ENCODE peak calls at places on chromosomes 13 and 19, in eight cellular contexts. E, Z, Y, W, C, H, D and J are unnamed samples.

GRCh38 chr19:30388819-30389218 is 16.6 kb downstream of the ZNF536 start:
- DNase-seq in E (no peak), Z (no peak), Y (no peak), W (no peak), C (no peak), H (no peak), D (no peak), J (no peak)

GRCh38 chr19:42132030-42132628 is at the start of gene POU2F2:
- DNase-seq in E (peak; percentile 23), Z (peak; percentile 92), Y (peak; percentile 60), W (peak; percentile 93), C (no peak), H (no peak), D (peak; percentile 81), J (peak; percentile 85)

GRCh38 chr19:18339703-18340102 is 695 bp upstream of the PGPEP1 start:
- DNase-seq in E (no peak), Z (peak; percentile 53), Y (peak; percentile 74), W (no peak), C (no peak), H (no peak), D (no peak), J (no peak)

GRCh38 chr13:95541911-95542484 is 10.5 kb upstream of the CLDN10 start:
- DNase-seq in E (no peak), Z (no peak), Y (no peak), W (no peak), C (no peak), H (no peak), D (no peak), J (no peak)

GRCh38 chr19:13797870-13798269 is 2.6 kb downstream of the ZSWIM4 start:
- DNase-seq in E (no peak), Z (no peak), Y (no peak), W (no peak), C (no peak), H (peak; percentile 93), D (no peak), J (peak; percentile 82)

GRCh38 chr13:28286263-28286662 is 147.9 kb downstream of the PAN3 start:
- DNase-seq in E (no peak), Z (peak; percentile 22), Y (no peak), W (no peak), C (no peak), H (no peak), D (no peak), J (no peak)

GRCh38 chr19:55392820-55393219 is 7.1 kb downstream of the RPL28 start:
- DNase-seq in E (no peak), Z (no peak), Y (peak; percentile 62), W (no peak), C (no peak), H (no peak), D (no peak), J (no peak)

GRCh38 chr13:50901701-50902100 is 7.9 kb upstream of the RNASEH2B start:
- DNase-seq in E (no peak), Z (no peak), Y (no peak), W (no peak), C (no peak), H (no peak), D (no peak), J (no peak)

GRCh38 chr19:39949026-39949747 is 14.8 kb upstream of the FCGBP start:
- DNase-seq in E (no peak), Z (no peak), Y (no peak), W (no peak), C (no peak), H (no peak), D (no peak), J (no peak)

GRCh38 chr13:77062097-77062496 is 35.1 kb upstream of the FBXL3 start:
- DNase-seq in E (no peak), Z (no peak), Y (no peak), W (no peak), C (no peak), H (no peak), D (no peak), J (no peak)

GRCh38 chr13:50909605-50910482 is at the start of gene RNASEH2B:
- DNase-seq in E (peak; percentile 63), Z (peak; percentile 93), Y (peak; percentile 85), W (peak; percentile 67), C (peak; percentile 78), H (peak; percentile 79), D (peak; percentile 73), J (peak; percentile 90)

GRCh38 chr19:17616961-17617806 is 61.7 kb downstream of the COLGALT1 start:
- DNase-seq in E (no peak), Z (peak; percentile 22), Y (peak; percentile 94), W (no peak), C (peak; percentile 42), H (peak; percentile 25), D (no peak), J (no peak)

GRCh38 chr19:31335716-31336115 is 13.5 kb downstream of the TSHZ3 start:
- DNase-seq in E (no peak), Z (no peak), Y (no peak), W (no peak), C (no peak), H (no peak), D (no peak), J (no peak)

GRCh38 chr13:109361562-109361961 is 424.8 kb downstream of the IRS2 start:
- DNase-seq in E (no peak), Z (no peak), Y (no peak), W (no peak), C (no peak), H (no peak), D (no peak), J (no peak)

GRCh38 chr13:51697855-51698254 is 106.1 kb downstream of the DHRS12 start:
- DNase-seq in E (no peak), Z (no peak), Y (no peak), W (no peak), C (no peak), H (no peak), D (no peak), J (no peak)

GRCh38 chr13:45882626-45883025 is 31.1 kb upstream of the SIAH3 start:
- DNase-seq in E (no peak), Z (no peak), Y (peak; percentile 61), W (no peak), C (no peak), H (no peak), D (no peak), J (no peak)
- H3K27ac ChIP-seq in E (no peak overlapping the region), Z (no peak overlapping the region), Y (no peak overlapping the region), W (no peak overlapping the region), C (no peak overlapping the region), H (no peak overlapping the region), D (no peak overlapping the region), J (no peak overlapping the region)

DNA sequence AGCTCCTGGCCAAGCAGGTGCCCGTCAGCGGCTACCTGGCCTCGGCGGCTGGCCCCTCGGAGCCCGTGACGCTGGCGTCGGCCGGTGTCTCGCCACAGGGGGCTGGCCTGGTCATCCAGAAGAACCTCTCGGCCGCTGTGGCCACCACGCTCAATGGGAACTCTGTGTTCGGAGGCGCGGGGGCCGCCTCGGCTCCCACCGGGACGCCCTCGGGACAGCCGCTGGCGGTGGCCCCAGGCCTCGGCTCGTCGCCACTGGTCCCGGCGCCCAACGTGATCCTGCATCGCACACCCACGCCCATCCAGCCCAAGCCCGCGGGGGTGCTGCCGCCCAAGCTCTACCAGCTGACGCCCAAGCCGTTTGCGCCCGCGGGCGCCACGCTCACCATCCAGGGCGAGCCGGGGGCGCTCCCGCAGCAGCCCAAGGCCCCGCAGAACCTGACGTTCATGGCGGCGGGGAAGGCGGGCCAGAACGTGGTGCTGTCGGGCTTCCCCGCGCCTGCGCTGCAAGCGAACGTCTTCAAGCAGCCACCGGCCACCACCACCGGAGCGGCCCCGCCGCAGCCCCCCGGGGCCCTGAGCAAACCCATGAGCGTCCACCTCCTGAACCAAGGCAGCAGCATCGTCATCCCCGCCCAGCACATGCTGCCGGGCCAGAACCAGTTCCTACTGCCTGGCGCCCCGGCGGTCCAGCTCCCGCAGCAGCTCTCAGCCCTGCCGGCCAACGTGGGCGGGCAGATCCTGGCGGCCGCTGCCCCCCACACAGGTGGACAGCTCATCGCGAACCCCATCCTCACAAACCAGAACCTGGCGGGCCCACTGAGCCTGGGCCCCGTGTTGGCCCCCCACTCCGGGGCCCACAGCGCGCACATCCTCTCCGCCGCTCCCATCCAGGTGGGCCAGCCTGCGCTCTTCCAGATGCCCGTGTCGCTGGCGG is 33.0 kb upstream of the EHD2 start:
- DNase-seq in E (no peak), Z (no peak), Y (no peak), W (no peak), C (no peak), H (no peak), D (no peak), J (no peak)
- H3K36me3 ChIP-seq in E (peaks cover 6% of the 10 kb centered on the region), Z (peaks cover 28% of the 10 kb centered on the region), Y (no peaks in the 10 kb centered on the region), W (no peaks in the 10 kb centered on the region), C (peaks cover 12% of the 10 kb centered on the region), H (peaks cover 6% of the 10 kb centered on the region), D (no peaks in the 10 kb centered on the region), J (peaks cover 8% of the 10 kb centered on the region)

DNA sequence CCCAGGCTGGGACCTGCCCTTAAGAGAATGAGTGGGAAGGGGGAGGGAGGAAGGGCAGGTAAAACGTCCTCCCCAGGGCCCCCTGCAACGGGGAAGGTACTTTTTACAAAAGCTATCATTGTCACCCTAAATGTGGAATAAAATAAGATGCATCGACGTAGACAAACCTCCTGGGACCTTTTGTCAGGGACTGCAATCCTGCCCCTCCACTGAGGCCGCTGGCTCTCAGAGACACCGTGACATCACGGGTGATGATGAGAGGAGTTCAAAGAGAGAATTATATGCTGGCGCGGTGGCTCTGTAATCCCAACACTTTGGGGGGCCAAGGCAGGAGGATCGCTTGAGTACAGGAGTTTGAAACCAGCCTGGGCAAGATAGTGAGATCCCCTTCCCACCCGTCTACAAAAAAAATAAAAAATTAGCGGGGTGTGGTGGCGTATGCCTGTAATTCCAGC is 1.8 kb upstream of the MYBPC2 start:
- DNase-seq in E (no peak), Z (peak; percentile 64), Y (peak; percentile 25), W (no peak), C (no peak), H (no peak), D (no peak), J (no peak)
- H3K4me3 ChIP-seq in E (peak overlapping the region; percentile 67), Z (peak overlapping the region; percentile 68), Y (peak overlapping the region; percentile 84), W (peak overlapping the region; percentile 61), C (peak overlapping the region; percentile 53), H (no peak overlapping the region), D (no peak overlapping the region), J (no peak overlapping the region)

GRCh38 chr19:6613711-6614110 is 22.8 kb upstream of the CD70 start:
- DNase-seq in E (no peak), Z (no peak), Y (no peak), W (no peak), C (no peak), H (peak; percentile 45), D (no peak), J (no peak)

GRCh38 chr19:6611441-6611852 is 20.5 kb upstream of the CD70 start:
- DNase-seq in E (no peak), Z (no peak), Y (no peak), W (no peak), C (no peak), H (peak; percentile 22), D (no peak), J (no peak)

GRCh38 chr19:6610934-6611370 is 20.0 kb upstream of the CD70 start:
- DNase-seq in E (no peak), Z (no peak), Y (no peak), W (no peak), C (peak; percentile 37), H (peak; percentile 82), D (no peak), J (no peak)

GRCh38 chr19:6604906-6605305 is 14.0 kb upstream of the CD70 start:
- DNase-seq in E (no peak), Z (peak; percentile 92), Y (no peak), W (no peak), C (no peak), H (no peak), D (no peak), J (no peak)

DNA sequence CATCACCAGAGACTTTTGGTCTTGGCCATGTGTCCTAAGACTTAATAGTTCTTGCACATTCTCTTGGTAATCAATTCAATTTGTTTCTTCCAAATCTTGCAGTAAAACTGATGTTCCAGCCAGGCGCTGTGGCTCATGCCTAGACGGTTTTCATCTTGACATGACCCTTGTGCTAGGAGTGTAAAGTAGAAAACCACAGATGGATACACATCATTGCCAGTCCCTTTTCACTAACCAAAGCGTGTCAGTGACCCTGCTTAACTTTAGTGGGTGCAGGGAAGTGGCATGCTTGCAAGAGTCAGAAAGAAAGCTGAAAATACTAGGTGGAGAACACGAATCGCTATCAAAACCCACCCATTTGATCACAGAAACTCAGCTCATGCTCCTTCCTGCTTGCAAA is 18.0 kb upstream of the CD70 start:
- DNase-seq in E (no peak), Z (peak; percentile 61), Y (no peak), W (no peak), C (no peak), H (no peak), D (no peak), J (no peak)
- H3K27ac ChIP-seq in E (no peak overlapping the region), Z (peak overlapping the region; percentile 54), Y (no peak overlapping the region), W (no peak overlapping the region), C (no peak overlapping the region), H (no peak overlapping the region), D (no peak overlapping the region), J (no peak overlapping the region)